ENCODE peak calls at places on chromosomes 16 and 17, in five cellular contexts. U, B, Y, G and M are unnamed samples.

GRCh38 chr17:72122002-72122310 is 1.1 kb downstream of the SOX9 start:
- DNase-seq in U (no peak), B (no peak), Y (no peak), G (no peak), M (no peak)

GRCh38 chr16:16075463-16076399 is 126.3 kb downstream of the ABCC1 start:
- DNase-seq in U (peak; percentile 39), B (peak; percentile 26), Y (peak; percentile 59), G (no peak), M (peak; percentile 84)

GRCh38 chr16:25097304-25097988 is 14.1 kb upstream of the LCMT1 start:
- DNase-seq in U (no peak), B (no peak), Y (no peak), G (no peak), M (no peak)

GRCh38 chr16:1277016-1277944 is 21.4 kb downstream of the TPSD1 start:
- DNase-seq in U (no peak), B (no peak), Y (no peak), G (no peak), M (no peak)

GRCh38 chr17:59840329-59840907 is 52.3 kb downstream of the TUBD1 start:
- DNase-seq in U (no peak), B (no peak), Y (no peak), G (peak; percentile 45), M (no peak)

GRCh38 chr17:77792626-77793025 is 165.9 kb upstream of the TNRC6C start:
- DNase-seq in U (no peak), B (no peak), Y (peak; percentile 58), G (no peak), M (no peak)

GRCh38 chr17:69634844-69635243 is 220.3 kb downstream of the MAP2K6 start:
- DNase-seq in U (no peak), B (no peak), Y (no peak), G (no peak), M (no peak)

GRCh38 chr16:17224859-17225258 is 245.9 kb downstream of the XYLT1 start:
- DNase-seq in U (peak; percentile 66), B (peak; percentile 77), Y (peak; percentile 77), G (no peak), M (peak; percentile 39)

GRCh38 chr17:68509151-68510057 is 2.8 kb upstream of the PRKAR1A start:
- DNase-seq in U (peak; percentile 58), B (peak; percentile 40), Y (no peak), G (no peak), M (peak; percentile 69)

GRCh38 chr16:29854520-29855100 is 8.4 kb downstream of the CDIPT start:
- DNase-seq in U (no peak), B (no peak), Y (no peak), G (no peak), M (no peak)

GRCh38 chr17:34173221-34173620 is 81.9 kb upstream of the CCL2 start:
- DNase-seq in U (no peak), B (no peak), Y (no peak), G (no peak), M (no peak)

GRCh38 chr17:70604854-70605253 is 435.5 kb downstream of the KCNJ2 start:
- DNase-seq in U (no peak), B (no peak), Y (no peak), G (peak; percentile 28), M (no peak)

GRCh38 chr16:23784811-23785447 is 30.1 kb downstream of the CHP2 start:
- DNase-seq in U (no peak), B (no peak), Y (no peak), G (no peak), M (no peak)

GRCh38 chr16:69741951-69742904 is 12.5 kb downstream of the NOB1 start:
- DNase-seq in U (peak; percentile 92), B (peak; percentile 73), Y (peak; percentile 94), G (no peak), M (peak; percentile 83)

GRCh38 chr16:59597269-59597668 is 863.2 kb upstream of the GOT2 start:
- DNase-seq in U (no peak), B (no peak), Y (no peak), G (no peak), M (no peak)

GRCh38 chr16:11229906-11230305 is 26.1 kb downstream of the SOCS1 start:
- DNase-seq in U (peak; percentile 43), B (peak; percentile 52), Y (no peak), G (no peak), M (no peak)

GRCh38 chr16:63135069-63135468 is 1098.8 kb upstream of the CDH8 start:
- DNase-seq in U (no peak), B (no peak), Y (no peak), G (no peak), M (no peak)

GRCh38 chr16:4338125-4338582 is 13.0 kb downstream of the PAM16 start:
- DNase-seq in U (no peak), B (no peak), Y (no peak), G (no peak), M (no peak)

GRCh38 chr16:4334724-4335495 is 16.2 kb downstream of the PAM16 start:
- DNase-seq in U (no peak), B (no peak), Y (peak; percentile 73), G (no peak), M (no peak)

GRCh38 chr16:4337540-4338088 is 13.5 kb downstream of the PAM16 start:
- DNase-seq in U (no peak), B (no peak), Y (no peak), G (no peak), M (no peak)

GRCh38 chr16:4338712-4339299 is 12.3 kb downstream of the PAM16 start:
- DNase-seq in U (no peak), B (no peak), Y (peak; percentile 73), G (no peak), M (no peak)

GRCh38 chr16:4336701-4337539 is 14.2 kb downstream of the PAM16 start:
- DNase-seq in U (no peak), B (no peak), Y (peak; percentile 75), G (no peak), M (no peak)
- H3K4me1 ChIP-seq in U (no peaks in the 10 kb centered on the region), B (no peaks in the 10 kb centered on the region), Y (peaks cover 9% of the 10 kb centered on the region), G (no peaks in the 10 kb centered on the region), M (peaks cover 3% of the 10 kb centered on the region)

GRCh38 chr17:79835470-79835899 is 3.8 kb downstream of the CBX4 start:
- DNase-seq in U (no peak), B (peak; percentile 27), Y (no peak), G (peak; percentile 69), M (no peak)
- H3K4me3 ChIP-seq in U (no peak overlapping the region), B (no peak overlapping the region), Y (no peak overlapping the region), G (peak overlapping the region; percentile 76), M (no peak overlapping the region)

DNA sequence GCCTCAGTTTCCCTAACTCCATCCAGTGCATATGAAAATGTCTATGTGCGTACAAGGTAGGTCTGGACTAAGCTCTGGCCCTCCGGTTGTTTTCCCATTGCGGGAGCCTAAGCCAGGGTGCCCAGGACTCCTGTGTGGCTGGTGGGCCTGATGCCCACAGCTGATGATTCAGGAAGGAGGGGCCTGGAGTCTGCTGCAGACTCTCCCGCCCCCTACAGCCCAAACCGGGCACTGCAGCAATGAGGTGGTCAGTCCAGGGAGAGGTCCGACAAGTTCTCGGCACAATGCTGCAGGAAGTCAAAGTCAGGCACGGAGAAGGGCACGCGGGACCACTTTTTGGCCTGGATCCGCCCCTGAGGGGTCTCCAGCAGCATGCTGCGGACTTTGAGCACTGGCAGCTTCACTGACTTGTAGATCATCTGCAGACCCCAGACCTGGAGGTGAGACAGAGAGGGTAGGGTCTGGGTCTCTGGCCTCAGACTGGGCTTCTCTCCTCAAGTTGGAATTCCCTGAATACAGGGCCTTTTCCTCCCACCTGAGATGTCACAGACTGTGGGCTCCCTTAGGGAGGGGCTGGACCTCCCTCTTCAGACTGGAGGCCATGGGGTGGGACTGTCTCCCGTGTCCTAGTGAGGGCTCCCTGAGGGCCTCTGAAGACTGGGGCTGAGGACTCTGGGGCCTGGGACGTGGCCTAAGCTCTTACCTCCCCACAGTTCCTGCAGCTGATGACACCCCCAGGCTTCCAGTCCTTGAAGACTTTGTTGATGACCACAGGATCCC is 3.4 kb upstream of the ZNF385C start:
- DNase-seq in U (peak; percentile 82), B (peak; percentile 76), Y (no peak), G (peak; percentile 79), M (peak; percentile 64)
- H3K4me1 ChIP-seq in U (peaks cover 9% of the 10 kb centered on the region), B (peaks cover 11% of the 10 kb centered on the region), Y (peaks cover 5% of the 10 kb centered on the region), G (peaks cover 7% of the 10 kb centered on the region), M (peaks cover 10% of the 10 kb centered on the region)

GRCh38 chr17:39231587-39232551 is 6.1 kb upstream of the STAC2 start:
- DNase-seq in U (peak; percentile 50), B (peak; percentile 41), Y (peak; percentile 72), G (peak; percentile 78), M (no peak)
- H3K4me3 ChIP-seq in U (no peak overlapping the region), B (no peak overlapping the region), Y (no peak overlapping the region), G (peak overlapping the region; percentile 30), M (no peak overlapping the region)

DNA sequence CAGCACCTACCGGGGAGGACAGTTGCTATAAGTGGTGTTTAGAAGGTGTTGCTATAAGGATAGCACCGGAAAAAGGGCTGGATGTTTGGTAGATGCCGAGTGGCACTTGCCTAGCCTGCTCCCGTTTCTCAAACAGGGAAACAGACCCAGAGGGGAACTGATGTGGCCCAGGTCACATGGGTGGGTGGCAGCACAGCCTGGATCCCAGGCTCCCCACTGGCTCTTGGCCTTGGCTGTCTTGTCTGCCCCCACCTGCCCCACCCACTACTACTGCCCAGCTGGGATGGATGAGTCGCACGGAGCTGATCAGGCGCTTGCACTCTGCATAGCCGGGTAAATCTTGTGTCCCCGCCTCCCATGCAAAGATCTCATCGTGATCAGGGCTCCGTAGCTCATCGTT is 7.2 kb downstream of the SMTNL2 start:
- DNase-seq in U (no peak), B (no peak), Y (no peak), G (no peak), M (no peak)
- H3K4me1 ChIP-seq in U (no peaks in the 10 kb centered on the region), B (no peaks in the 10 kb centered on the region), Y (peaks cover 40% of the 10 kb centered on the region), G (no peaks in the 10 kb centered on the region), M (peaks cover 7% of the 10 kb centered on the region)

GRCh38 chr17:48546187-48546923 is 1.4 kb upstream of the HOXB2 start:
- DNase-seq in U (no peak), B (no peak), Y (no peak), G (peak; percentile 64), M (no peak)

GRCh38 chr17:48547839-48548686 is 3.2 kb upstream of the HOXB2 start:
- DNase-seq in U (no peak), B (no peak), Y (no peak), G (peak; percentile 56), M (no peak)

GRCh38 chr17:48548687-48549621 is 4.0 kb upstream of the HOXB2 start:
- DNase-seq in U (no peak), B (no peak), Y (no peak), G (no peak), M (no peak)

GRCh38 chr17:48545539-48545938 is 630 bp upstream of the HOXB2 start:
- DNase-seq in U (no peak), B (no peak), Y (no peak), G (peak; percentile 1), M (no peak)

GRCh38 chr17:48546924-48547838 is 2.3 kb upstream of the HOXB2 start:
- DNase-seq in U (no peak), B (no peak), Y (no peak), G (no peak), M (no peak)
- H3K4me3 ChIP-seq in U (no peak overlapping the region), B (no peak overlapping the region), Y (peak overlapping the region; percentile 45), G (no peak overlapping the region), M (peak overlapping the region; percentile 6)